ENCODE peak calls at places on chromosomes 11 and 22, in ten cellular contexts. A is upper lobe of right lung, Z is esophagus squamous epithelium, R is upper lobe of left lung, C is tibial nerve, E is nephron progenitor cell, W is neural crest cell, Q is HFFc6, P is GM20000, F is BJ. O is an unnamed sample.

GRCh38 chr11:105045897-105046296 is 762 bp upstream of the CARD16 start:
- DNase-seq in Q (no peak), P (no peak), Z (no peak), A (no peak), E (no peak), W (no peak), R (no peak), C (no peak), F (no peak), O (no peak)

GRCh38 chr11:95419915-95420314 is 188.9 kb upstream of the SESN3 start:
- DNase-seq in C (no peak), R (no peak), W (no peak), A (no peak), F (no peak), E (no peak), P (no peak), Q (no peak), Z (no peak), O (no peak)

GRCh38 chr22:31446208-31446607 is 43.4 kb downstream of the EIF4ENIF1 start:
- DNase-seq in W (no peak), P (no peak), R (no peak), Q (no peak), A (no peak), Z (no peak), C (no peak), F (no peak), E (no peak), O (no peak)

GRCh38 chr11:614583-615452 is 932 bp downstream of the IRF7 start:
- DNase-seq in P (no peak), R (peak), Q (no peak), A (peak), Z (no peak), C (no peak), F (no peak), E (no peak), W (no peak), O (no peak)

GRCh38 chr11:69310934-69311766 is 17.2 kb downstream of the MYEOV start:
- DNase-seq in C (no peak), Z (no peak), Q (no peak), R (no peak), F (no peak), P (no peak), W (no peak), E (no peak), A (peak), O (no peak)

GRCh38 chr22:41488076-41488475 is 19.2 kb downstream of the ACO2 start:
- DNase-seq in Q (no peak), W (no peak), E (no peak), P (no peak), F (no peak), C (no peak), A (no peak), Z (no peak), R (no peak), O (no peak)

GRCh38 chr11:84247931-84248330 is 961.8 kb upstream of the CCDC90B start:
- DNase-seq in W (no peak), C (no peak), F (no peak), Z (no peak), A (no peak), P (no peak), E (no peak), Q (no peak), R (no peak), O (no peak)

GRCh38 chr11:92688416-92688815 is 281.0 kb upstream of the MTNR1B start:
- DNase-seq in P (no peak), A (no peak), E (no peak), Q (no peak), C (no peak), F (no peak), R (no peak), W (no peak), Z (no peak), O (no peak)

GRCh38 chr11:19979519-19979845 is 180.8 kb downstream of the DBX1 start:
- DNase-seq in P (peak), A (no peak), Z (no peak), R (no peak), Q (no peak), W (no peak), F (no peak), C (no peak), E (no peak), O (no peak)

GRCh38 chr22:19635644-19636043 is 78.7 kb upstream of the SEPTIN5 start:
- DNase-seq in W (no peak), E (no peak), A (no peak), P (no peak), C (no peak), Q (no peak), F (no peak), Z (no peak), R (no peak), O (peak)

GRCh38 chr11:36389811-36390210 is 93.7 kb downstream of the PRR5L start:
- DNase-seq in W (no peak), E (no peak), P (no peak), R (no peak), F (no peak), C (no peak), A (no peak), Q (no peak), Z (no peak), O (no peak)

GRCh38 chr11:125481531-125481930 is 14.5 kb downstream of the FEZ1 start:
- DNase-seq in E (no peak), F (no peak), W (peak), P (no peak), A (no peak), Z (no peak), C (no peak), Q (no peak), R (no peak), O (no peak)

GRCh38 chr11:3954448-3955298 is 99.2 kb downstream of the STIM1 start:
- DNase-seq in A (no peak), P (no peak), Q (peak), C (no peak), Z (no peak), E (no peak), R (no peak), F (no peak), W (no peak), O (no peak)

GRCh38 chr22:31313366-31314147 is 21.3 kb upstream of the PIK3IP1 start:
- DNase-seq in Z (no peak), A (peak), Q (peak), W (peak), E (peak), R (no peak), F (no peak), C (peak), P (peak), O (no peak)

GRCh38 chr22:47567741-47568140 is 805.3 kb downstream of the TBC1D22A start:
- DNase-seq in Q (no peak), C (no peak), Z (no peak), W (no peak), P (no peak), E (no peak), A (peak), F (no peak), R (no peak), O (peak)

GRCh38 chr11:99117603-99118002 is 96.9 kb downstream of the CNTN5 start:
- DNase-seq in C (no peak), A (no peak), W (no peak), F (no peak), Z (no peak), Q (no peak), P (no peak), E (no peak), R (no peak), O (no peak)
- TF ChIP-seq CTCF in C (no peak), A (no peak), W (no peak), F (no peak), Z (no peak), Q (no peak), P (no peak), E (no peak), R (no peak), O (no peak)

GRCh38 chr11:41437006-41437405 is 22.4 kb downstream of the LRRC4C start:
- DNase-seq in W (no peak), E (no peak), F (no peak), R (peak), C (no peak), Z (no peak), P (no peak), A (no peak), Q (no peak), O (no peak)

DNA sequence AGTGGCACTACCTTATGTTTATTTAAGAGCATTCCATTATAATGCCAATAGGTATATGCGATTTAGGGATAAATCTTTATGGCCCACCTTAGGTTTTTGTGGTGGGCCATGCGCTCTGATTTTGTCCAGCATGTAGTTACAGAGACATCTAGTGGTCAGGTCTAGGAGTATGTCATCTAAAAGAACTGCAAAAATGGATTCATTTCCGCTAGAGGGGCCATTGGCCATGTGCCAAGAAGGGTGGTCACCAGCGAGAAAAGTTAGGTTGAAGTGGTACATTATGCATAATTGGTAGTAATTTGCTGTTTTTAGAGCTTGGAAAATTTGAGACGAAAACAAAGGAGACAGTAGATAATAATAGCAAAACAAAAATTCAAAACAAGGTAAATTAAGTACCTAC is 27.7 kb downstream of the LRRC4C start:
- DNase-seq in Q (no peak), F (no peak), C (no peak), E (peak), A (no peak), P (peak), Z (no peak), W (peak), R (no peak), O (no peak)
- TF ChIP-seq CTCF in Q (peak), F (no peak), C (no peak), E (peak), A (peak), P (peak), Z (no peak), W (peak), R (no peak), O (peak)

DNA sequence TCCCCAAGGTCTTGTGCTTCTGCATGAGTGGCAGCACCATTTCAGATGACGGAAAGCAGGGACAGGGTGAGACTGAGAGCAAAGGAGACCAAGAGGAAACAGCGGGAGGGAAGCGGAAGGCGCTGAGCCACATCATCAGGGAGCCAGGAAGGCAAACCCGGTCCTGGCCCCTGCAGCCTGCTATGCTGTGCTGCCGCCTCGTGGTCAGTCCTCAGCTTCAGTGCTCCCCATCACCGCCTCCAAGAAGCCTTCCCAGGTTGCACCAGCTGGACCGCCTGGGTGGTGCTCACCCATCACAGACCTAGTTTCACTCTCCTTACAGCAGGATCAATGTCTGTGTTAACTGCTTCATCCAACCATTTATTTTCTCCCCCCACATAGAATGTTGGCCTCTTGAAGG is 73.0 kb upstream of the PHF21B start:
- DNase-seq in W (peak), Z (no peak), R (no peak), E (no peak), P (no peak), A (no peak), C (no peak), Q (no peak), F (no peak), O (no peak)
- TF ChIP-seq CTCF in W (peak), Z (no peak), R (no peak), E (peak), P (peak), A (no peak), C (no peak), Q (peak), F (peak), O (peak)

DNA sequence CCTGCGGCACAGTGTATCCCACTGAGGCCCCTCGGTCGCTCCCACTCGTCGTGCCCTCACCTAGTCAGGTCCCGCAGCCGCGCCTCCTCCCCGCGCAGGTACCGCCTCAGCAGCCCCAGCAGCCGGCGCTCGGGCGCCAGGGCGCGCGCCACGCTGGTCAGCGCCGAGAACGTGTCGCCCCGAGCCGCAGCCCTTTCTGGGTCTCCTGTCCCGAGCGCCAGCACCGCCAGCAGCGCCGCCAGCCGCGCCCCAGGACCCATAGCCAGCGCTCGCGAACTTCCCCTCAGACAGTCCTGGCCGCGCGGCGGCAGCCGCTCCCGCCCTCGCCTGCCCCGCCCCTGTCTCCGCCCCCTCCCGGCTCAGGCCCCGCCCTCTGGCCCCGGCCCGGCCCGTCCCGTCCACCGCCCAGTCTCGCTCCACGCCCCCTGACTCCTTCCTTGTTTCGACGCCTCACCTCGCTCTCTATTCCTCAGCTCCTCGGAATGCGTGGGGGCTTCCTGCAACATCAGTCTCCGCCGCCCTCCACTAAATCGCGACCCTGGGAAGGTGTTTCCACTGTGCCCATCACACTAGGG is at the start of gene P4HA3:
- DNase-seq in F (no peak), W (peak), Z (no peak), E (peak), C (peak), A (peak), Q (no peak), P (peak), R (peak), O (peak)
- TF ChIP-seq CTCF in F (no peak), W (no peak), Z (no peak), E (no peak), C (no peak), A (peak), Q (peak), P (no peak), R (peak), O (peak)

DNA sequence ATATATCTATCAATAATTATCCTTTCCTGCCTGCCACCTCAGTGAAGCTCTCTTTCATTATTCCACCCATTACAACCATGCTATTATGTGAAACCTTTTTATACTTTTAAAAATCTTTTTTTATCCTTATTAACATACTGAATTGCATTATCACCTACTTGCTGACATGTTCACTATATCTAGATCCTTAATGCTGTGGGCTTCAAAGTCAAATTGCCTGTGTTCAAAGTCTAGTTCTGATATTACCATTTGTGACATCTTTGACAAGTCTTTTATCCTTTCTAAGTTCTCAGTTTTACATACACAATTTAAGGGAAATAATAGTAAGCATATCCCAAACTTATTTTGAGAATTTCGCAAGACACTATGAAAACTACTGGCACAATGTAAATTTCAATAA is 2239.4 kb downstream of the LRRC4C start:
- DNase-seq in C (no peak), W (no peak), P (no peak), R (no peak), Z (no peak), E (no peak), F (no peak), A (no peak), Q (no peak), O (no peak)
- TF ChIP-seq CTCF in C (no peak), W (no peak), P (no peak), R (no peak), Z (no peak), E (no peak), F (no peak), A (no peak), Q (no peak), O (no peak)

GRCh38 chr11:61555051-61555969 is 25.6 kb downstream of the SYT7 start:
- DNase-seq in Z (no peak), R (peak), E (peak), A (no peak), F (no peak), C (no peak), W (peak), P (no peak), Q (no peak), O (no peak)
- TF ChIP-seq CTCF in Z (no peak), R (no peak), E (peak), A (peak), F (peak), C (no peak), W (peak), P (no peak), Q (peak), O (peak)

DNA sequence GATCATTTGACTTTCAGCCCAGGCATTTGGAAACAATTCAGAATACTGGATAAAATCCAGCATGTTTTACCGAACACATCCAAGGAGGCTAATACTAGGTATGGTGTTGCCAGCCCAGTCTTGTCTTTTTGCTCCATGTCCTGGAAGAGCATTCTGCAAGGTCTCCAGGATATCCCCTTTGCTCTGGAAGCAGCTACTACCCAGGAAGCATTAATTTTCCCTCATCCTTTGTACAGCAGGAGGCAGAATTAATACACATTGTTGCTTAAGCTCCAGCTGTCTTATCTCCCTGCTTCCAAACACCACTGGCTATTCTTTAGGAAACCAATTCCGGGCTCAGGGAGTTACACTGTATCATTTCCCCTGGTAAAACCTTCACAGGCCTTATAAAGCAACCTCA is 1.6 kb upstream of the UBASH3B start:
- DNase-seq in Z (no peak), C (no peak), A (no peak), Q (no peak), W (no peak), E (no peak), F (no peak), R (no peak), P (no peak), O (no peak)
- TF ChIP-seq CTCF in Z (no peak), C (no peak), A (peak), Q (no peak), W (no peak), E (no peak), F (no peak), R (no peak), P (no peak), O (no peak)

DNA sequence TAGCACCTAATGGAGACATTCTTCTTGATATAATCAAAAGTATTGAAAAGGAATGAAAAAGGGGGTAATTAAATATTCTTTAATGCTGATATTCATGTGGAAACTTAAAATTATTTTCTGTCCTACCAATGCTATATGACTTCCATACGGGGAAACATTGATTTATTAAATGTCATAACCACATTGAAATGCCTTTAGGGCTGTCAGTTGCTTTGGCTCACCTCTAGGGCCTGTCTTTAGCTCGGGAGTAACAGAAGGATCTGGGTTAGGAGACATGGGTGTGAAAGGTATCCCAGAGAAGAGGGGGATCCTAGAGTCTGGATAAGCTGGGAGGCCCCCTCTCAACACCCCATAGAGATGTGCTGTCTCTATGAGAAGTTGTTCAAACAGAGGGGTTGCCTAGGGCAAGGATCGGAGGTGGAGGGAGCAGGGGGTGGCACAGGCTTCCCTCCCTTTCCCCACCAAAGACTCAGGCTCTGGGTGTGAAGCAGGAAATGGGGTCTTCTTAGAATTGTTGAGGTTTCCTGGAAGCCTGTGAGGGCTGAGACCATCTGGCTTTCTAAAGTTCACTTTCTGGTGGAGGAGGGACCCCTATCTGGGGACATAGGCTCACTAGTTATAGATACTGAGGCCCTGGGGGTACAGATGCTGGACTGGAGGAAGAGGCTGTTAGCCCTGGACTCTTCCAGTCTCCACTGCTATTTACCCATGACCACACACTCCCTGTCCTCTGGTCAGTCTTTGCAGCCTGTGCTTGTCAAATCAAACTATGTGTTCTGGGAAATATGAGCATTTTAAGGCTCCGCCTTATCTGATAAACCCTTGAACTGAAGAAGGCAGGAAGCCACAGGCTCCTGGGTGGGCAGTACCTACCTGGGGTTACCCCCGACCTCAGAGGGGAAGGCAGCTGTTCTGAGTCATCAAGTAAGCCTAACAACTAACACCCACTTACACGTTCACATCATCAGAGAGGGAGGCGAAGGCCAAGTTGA is 55.8 kb upstream of the RRAS2 start:
- DNase-seq in W (no peak), R (no peak), Z (no peak), A (no peak), F (no peak), E (no peak), P (peak), Q (no peak), C (no peak), O (no peak)
- TF ChIP-seq CTCF in W (peak), R (no peak), Z (no peak), A (no peak), F (no peak), E (no peak), P (no peak), Q (peak), C (no peak), O (no peak)

O was measured in osteocyte.